ENCODE peak calls at places on chromosomes 6 and 20, in seven cellular contexts. A is body of pancreas; H is CD4-positive, CD25-positive, alpha-beta regulatory T cell; M is IMR-90; R is HCT116; N is A549; W is thoracic aorta. O is an unnamed sample.

GRCh38 chr6:17945111-17945510 is 42.3 kb downstream of the KIF13A start:
- DNase-seq in A (no peak), H (no peak), M (peak), R (no peak), N (no peak), W (no peak), O (no peak)

GRCh38 chr20:53829706-53830521 is 236.3 kb upstream of the ZNF217 start:
- DNase-seq in A (peak), H (peak), M (peak), R (no peak), N (peak), W (no peak), O (no peak)

GRCh38 chr20:14189794-14190402 is 147.5 kb downstream of the FLRT3 start:
- DNase-seq in A (no peak), H (no peak), M (peak), R (peak), N (peak), W (no peak), O (no peak)

GRCh38 chr6:65650086-65650485 is 56.9 kb downstream of the EYS start:
- DNase-seq in A (no peak), H (no peak), M (no peak), R (no peak), N (no peak), W (no peak), O (no peak)

GRCh38 chr20:49983848-49984408 is 1.1 kb downstream of the SNAI1 start:
- DNase-seq in A (no peak), H (no peak), M (peak), R (no peak), N (no peak), W (no peak), O (no peak)

GRCh38 chr6:108127826-108128225 is 38.0 kb upstream of the NR2E1 start:
- DNase-seq in A (peak), H (no peak), M (no peak), R (no peak), N (peak), W (no peak), O (no peak)

GRCh38 chr6:2970753-2971419 is 481 bp downstream of the SERPINB6 start:
- DNase-seq in A (peak), H (peak), M (peak), R (no peak), N (peak), W (no peak), O (peak)

GRCh38 chr6:142827356-142827755 is 117.6 kb downstream of the HIVEP2 start:
- DNase-seq in A (no peak), H (no peak), M (no peak), R (no peak), N (no peak), W (no peak), O (no peak)

GRCh38 chr6:15770347-15771143 is 107.7 kb upstream of the DTNBP1 start:
- DNase-seq in A (no peak), H (peak), M (peak), R (no peak), N (no peak), W (no peak), O (no peak)

GRCh38 chr20:47262365-47263013 is 94.0 kb downstream of the ZMYND8 start:
- DNase-seq in A (no peak), H (no peak), M (no peak), R (no peak), N (no peak), W (no peak), O (no peak)

GRCh38 chr6:16441262-16441661 is 202.9 kb downstream of the GMPR start:
- DNase-seq in A (no peak), H (no peak), M (no peak), R (no peak), N (no peak), W (no peak), O (no peak)

GRCh38 chr6:4371207-4371921 is 236.0 kb upstream of the ECI2 start:
- DNase-seq in A (no peak), H (no peak), M (peak), R (no peak), N (no peak), W (peak), O (no peak)

GRCh38 chr6:168525926-168526630 is 85.1 kb downstream of the SMOC2 start:
- DNase-seq in A (peak), H (no peak), M (no peak), R (no peak), N (no peak), W (no peak), O (no peak)

GRCh38 chr6:36848658-36849441 is 9.6 kb upstream of the CPNE5 start:
- DNase-seq in A (peak), H (no peak), M (no peak), R (no peak), N (no peak), W (no peak), O (no peak)

GRCh38 chr20:15900443-15900842 is 672.8 kb downstream of the KIF16B start:
- DNase-seq in A (no peak), H (no peak), M (no peak), R (no peak), N (no peak), W (no peak), O (no peak)

GRCh38 chr20:43238833-43239232 is 49.1 kb upstream of the PTPRT start:
- DNase-seq in A (peak), H (peak), M (no peak), R (peak), N (peak), W (no peak), O (no peak)

GRCh38 chr6:74447013-74447412 is 751.0 kb downstream of the CD109 start:
- DNase-seq in A (no peak), H (no peak), M (peak), R (peak), N (peak), W (no peak), O (no peak)

GRCh38 chr6:118280210-118280609 is 267.9 kb upstream of the PLN start:
- DNase-seq in A (no peak), H (no peak), M (peak), R (no peak), N (no peak), W (no peak), O (no peak)

GRCh38 chr20:17841751-17842191 is 126.8 kb downstream of the SNX5 start:
- DNase-seq in A (peak), H (no peak), M (peak), R (no peak), N (no peak), W (no peak), O (no peak)

GRCh38 chr6:7630792-7631191 is 40.8 kb downstream of the SNRNP48 start:
- DNase-seq in A (no peak), H (no peak), M (no peak), R (no peak), N (no peak), W (no peak), O (no peak)

GRCh38 chr20:25344634-25345033 is 46.0 kb downstream of the ABHD12 start:
- DNase-seq in A (no peak), H (no peak), M (peak), R (no peak), N (no peak), W (no peak), O (no peak)

GRCh38 chr6:166046232-166046631 is 121.4 kb downstream of the TBXT start:
- DNase-seq in A (no peak), H (no peak), M (peak), R (no peak), N (peak), W (no peak), O (no peak)

GRCh38 chr20:59320426-59320825 is 20.0 kb downstream of the EDN3 start:
- DNase-seq in A (no peak), H (no peak), M (no peak), R (no peak), N (no peak), W (no peak), O (no peak)

GRCh38 chr6:170027111-170028043 is 263.5 kb downstream of the DLL1 start:
- DNase-seq in A (no peak), H (no peak), M (peak), R (no peak), N (no peak), W (no peak), O (no peak)

GRCh38 chr20:57680131-57680716 is 29.6 kb downstream of the PMEPA1 start:
- DNase-seq in A (no peak), H (no peak), M (no peak), R (no peak), N (no peak), W (no peak), O (no peak)

GRCh38 chr20:33702861-33703260 is 16.7 kb upstream of the E2F1 start:
- DNase-seq in A (no peak), H (no peak), M (no peak), R (no peak), N (no peak), W (no peak), O (no peak)

GRCh38 chr20:50462093-50462685 is 48.0 kb upstream of the PTPN1 start:
- DNase-seq in A (no peak), H (no peak), M (peak), R (no peak), N (no peak), W (no peak), O (no peak)

GRCh38 chr6:142942805-142943227 is 2.2 kb downstream of the HIVEP2 start:
- DNase-seq in A (no peak), H (peak), M (peak), R (no peak), N (peak), W (no peak), O (no peak)

GRCh38 chr6:31634969-31635575 is 14.6 kb downstream of the PRRC2A start:
- DNase-seq in A (no peak), H (no peak), M (no peak), R (no peak), N (no peak), W (no peak), O (no peak)
- H3K27ac ChIP-seq in A (no peak), H (no peak), M (no peak), R (no peak), N (no peak), W (no peak), O (no peak)

DNA sequence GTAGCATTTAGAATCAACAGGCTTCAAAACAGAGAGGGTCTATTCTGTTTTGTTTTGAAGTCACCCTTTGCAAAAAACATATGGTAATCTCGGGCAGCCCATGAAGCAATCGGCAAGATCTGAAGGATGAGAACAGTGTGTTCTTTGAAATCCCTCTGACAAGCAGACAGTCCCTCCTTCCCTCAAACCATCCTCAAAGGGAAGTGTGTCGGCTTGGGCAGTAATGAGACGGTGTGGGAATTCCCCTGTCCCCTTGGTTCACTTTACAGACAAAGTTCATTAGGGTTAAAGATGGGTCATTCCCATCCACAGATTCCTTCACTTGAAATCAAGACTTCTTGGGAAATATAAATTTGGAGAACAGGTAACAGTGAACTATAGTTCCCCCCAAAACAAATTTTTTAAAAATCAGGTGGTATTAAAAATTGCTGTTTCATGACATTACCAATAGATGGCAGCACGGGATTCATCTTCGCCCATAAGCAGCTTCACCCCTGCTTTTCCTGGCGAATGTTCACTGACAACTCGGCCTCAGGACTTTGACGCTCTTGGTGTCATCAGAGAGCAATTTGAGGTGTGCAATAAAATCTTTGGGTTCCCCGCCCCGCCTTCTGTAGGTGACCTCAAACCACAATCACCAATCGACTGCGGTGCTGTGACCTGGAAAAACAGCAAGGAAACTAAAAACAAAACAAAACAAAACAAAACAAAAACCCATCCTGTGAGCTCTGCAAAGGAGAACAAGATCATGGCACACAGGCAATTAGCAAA is 159.3 kb upstream of the TNFAIP3 start:
- DNase-seq in A (peak), H (peak), M (peak), R (peak), N (peak), W (no peak), O (peak)
- H3K4me3 ChIP-seq in A (no peak), H (peak), M (no peak), R (peak), N (no peak), W (peak), O (peak)

DNA sequence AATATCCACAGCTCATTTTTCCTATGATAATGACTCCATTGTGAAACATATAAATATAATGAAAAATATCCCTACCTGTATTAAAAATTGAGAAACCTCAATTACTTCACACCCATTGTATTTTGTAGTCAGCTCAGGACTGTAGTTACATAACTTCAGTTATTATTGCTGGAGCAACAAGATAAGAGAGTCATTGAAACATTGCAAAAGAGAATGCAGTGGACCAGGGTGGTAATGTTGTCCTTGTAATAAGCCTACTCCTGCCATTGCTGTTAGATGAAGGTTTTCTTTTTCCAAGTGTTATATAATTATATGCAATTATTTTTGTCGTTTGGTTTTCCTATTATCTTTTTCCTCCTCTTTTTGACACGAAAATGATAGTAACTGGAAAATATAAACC is 184.3 kb downstream of the PRL start:
- DNase-seq in A (no peak), H (no peak), M (peak), R (no peak), N (peak), W (no peak), O (no peak)
- H3K27ac ChIP-seq in A (no peak), H (no peak), M (peak), R (no peak), N (peak), W (no peak), O (no peak)

DNA sequence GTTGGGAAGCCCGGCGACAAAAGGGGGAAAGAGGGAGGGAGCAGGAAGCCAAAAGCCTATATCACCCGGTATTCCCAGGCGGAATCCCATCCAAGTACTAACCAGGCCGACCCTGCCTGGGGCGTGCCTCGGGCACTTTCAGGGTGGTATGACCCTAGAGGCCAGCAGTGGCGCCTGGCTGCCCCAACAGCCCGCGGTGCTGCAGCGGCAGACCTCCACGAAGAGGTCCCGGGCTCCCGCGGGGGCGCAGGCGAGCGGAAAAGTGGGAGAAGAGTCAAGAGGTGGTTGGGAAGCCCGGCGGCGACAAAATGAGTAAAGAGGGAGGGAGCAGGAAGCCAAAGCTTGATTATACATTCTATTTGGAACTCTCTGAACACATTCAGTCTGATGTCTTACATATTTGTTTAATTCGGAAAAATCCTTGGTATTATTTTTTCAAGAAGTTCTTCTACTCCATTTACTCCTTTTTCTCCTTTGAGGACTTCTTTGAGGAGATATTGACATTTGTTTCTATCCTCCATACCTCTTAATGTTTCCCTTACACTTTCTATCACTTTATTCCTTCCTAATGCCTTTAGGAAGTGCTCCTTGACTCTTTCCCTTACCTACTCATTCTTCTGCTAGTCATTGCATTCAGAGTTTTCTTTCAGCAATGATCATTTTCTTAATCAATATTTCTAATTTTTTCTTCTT is 11.5 kb downstream of the TREML4 start:
- DNase-seq in A (no peak), H (no peak), M (no peak), R (no peak), N (no peak), W (no peak), O (no peak)
- H3K4me3 ChIP-seq in A (no peak), H (no peak), M (no peak), R (no peak), N (no peak), W (no peak), O (no peak)

DNA sequence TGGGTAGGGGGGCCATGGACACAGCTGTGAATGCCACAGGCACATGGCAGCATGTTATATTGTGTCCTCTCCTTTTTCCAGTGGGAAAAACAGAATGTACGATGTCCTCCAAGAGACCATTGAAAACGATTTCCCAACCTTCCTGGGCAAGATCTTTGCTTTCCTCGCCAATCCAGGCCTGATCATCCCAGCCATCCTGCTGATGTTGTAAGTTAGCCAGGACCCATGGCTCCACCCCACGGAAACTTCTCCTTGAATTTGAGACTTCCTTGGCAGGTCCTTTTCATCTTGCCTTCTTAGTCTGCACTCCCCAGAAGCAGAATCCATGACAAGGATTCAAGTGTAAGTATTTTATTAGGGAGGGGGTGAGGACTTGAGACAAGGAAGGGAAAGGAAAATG is 28.2 kb upstream of the NOP56 start:
- DNase-seq in A (peak), H (no peak), M (no peak), R (no peak), N (no peak), W (no peak), O (no peak)
- H3K27ac ChIP-seq in A (no peak), H (no peak), M (no peak), R (no peak), N (no peak), W (no peak), O (no peak)

GRCh38 chr6:44489912-44490604 is 102.6 kb downstream of the CDC5L start:
- DNase-seq in A (peak), H (no peak), M (peak), R (peak), N (peak), W (peak), O (no peak)
- H3K4me3 ChIP-seq in A (no peak), H (no peak), M (peak), R (no peak), N (no peak), W (peak), O (no peak)

DNA sequence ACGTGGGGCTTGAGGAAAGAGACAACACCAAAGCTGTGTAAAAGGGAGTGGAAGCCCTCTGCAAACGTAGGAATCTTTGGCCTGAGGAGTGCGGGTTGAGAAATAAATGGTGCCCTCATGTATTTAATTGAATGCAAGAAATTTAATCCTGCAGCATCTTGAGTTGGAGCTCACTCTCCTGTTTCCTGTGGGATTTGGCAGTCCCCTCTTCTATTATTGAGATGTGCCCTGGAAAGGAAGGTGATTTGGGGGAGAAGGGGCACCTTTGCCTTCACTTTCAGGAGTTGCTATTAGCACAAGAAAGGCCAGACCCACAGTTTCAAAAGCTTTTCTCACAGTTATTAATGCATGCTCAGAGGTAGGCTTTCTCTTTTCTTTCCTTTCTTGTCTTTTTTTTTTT is 201.4 kb upstream of the HDDC2 start:
- DNase-seq in A (no peak), H (no peak), M (no peak), R (no peak), N (no peak), W (no peak), O (no peak)
- H3K27ac ChIP-seq in A (no peak), H (no peak), M (no peak), R (no peak), N (no peak), W (no peak), O (no peak)

O was measured in naive thymus-derived CD4-positive, alpha-beta T cell.